ENCODE peak calls at places on chromosome 13, in nine cellular contexts. X is endodermal cell, G is SJSA1, D is psoas muscle, I is GM12865, M is heart right ventricle, V is left ventricle myocardium inferior, S is IMR-90, B is cardiac fibroblast. R is an unnamed sample.

GRCh38 chr13:26340812-26341211 is 86.9 kb downstream of the CDK8 start:
- DNase-seq in I (no peak), V (no peak), G (no peak), M (no peak), X (no peak), S (peak), B (no peak), D (no peak), R (no peak)

GRCh38 chr13:94195715-94196114 is 283.8 kb downstream of the DCT start:
- DNase-seq in I (no peak), D (no peak), M (no peak), X (no peak), S (peak), G (peak), B (peak), V (no peak), R (no peak)

GRCh38 chr13:111422352-111422751 is 101.9 kb downstream of the TEX29 start:
- DNase-seq in X (peak), G (no peak), V (no peak), I (no peak), M (no peak), B (no peak), S (no peak), D (no peak), R (no peak)

GRCh38 chr13:90154311-90154960 is 1193.1 kb upstream of the MIR17HG start:
- DNase-seq in S (no peak), G (no peak), D (no peak), M (no peak), B (no peak), I (no peak), V (no peak), X (no peak), R (no peak)

GRCh38 chr13:113116871-113117271 is 5.7 kb upstream of the F10 start:
- DNase-seq in D (no peak), M (no peak), I (no peak), X (peak), V (no peak), G (no peak), S (no peak), B (no peak), R (no peak)

GRCh38 chr13:41139296-41139966 is 6.8 kb upstream of the KBTBD6 start:
- DNase-seq in G (peak), V (no peak), S (peak), M (no peak), I (no peak), D (no peak), X (no peak), B (no peak), R (no peak)

GRCh38 chr13:28584873-28585317 is 74.0 kb upstream of the POMP start:
- DNase-seq in S (peak), D (no peak), G (peak), B (peak), X (no peak), M (no peak), V (no peak), I (no peak), R (no peak)

GRCh38 chr13:59679239-59679638 is 484.5 kb downstream of the DIAPH3 start:
- DNase-seq in B (no peak), I (no peak), M (no peak), X (no peak), V (no peak), G (no peak), S (no peak), D (no peak), R (peak)

GRCh38 chr13:114144606-114145244 is 12.3 kb upstream of the RASA3 start:
- DNase-seq in V (no peak), X (no peak), B (no peak), D (no peak), S (no peak), I (no peak), M (no peak), G (no peak), R (no peak)

GRCh38 chr13:114145256-114145655 is 12.8 kb upstream of the RASA3 start:
- DNase-seq in G (no peak), V (no peak), X (no peak), M (no peak), D (no peak), I (no peak), B (no peak), S (no peak), R (peak)

GRCh38 chr13:114146629-114147028 is 14.2 kb upstream of the RASA3 start:
- DNase-seq in B (no peak), X (peak), S (no peak), G (no peak), D (no peak), M (no peak), V (no peak), I (peak), R (peak)

GRCh38 chr13:114145722-114146121 is 13.3 kb upstream of the RASA3 start:
- DNase-seq in M (no peak), V (no peak), D (no peak), I (no peak), G (no peak), S (no peak), B (no peak), X (peak), R (peak)

DNA sequence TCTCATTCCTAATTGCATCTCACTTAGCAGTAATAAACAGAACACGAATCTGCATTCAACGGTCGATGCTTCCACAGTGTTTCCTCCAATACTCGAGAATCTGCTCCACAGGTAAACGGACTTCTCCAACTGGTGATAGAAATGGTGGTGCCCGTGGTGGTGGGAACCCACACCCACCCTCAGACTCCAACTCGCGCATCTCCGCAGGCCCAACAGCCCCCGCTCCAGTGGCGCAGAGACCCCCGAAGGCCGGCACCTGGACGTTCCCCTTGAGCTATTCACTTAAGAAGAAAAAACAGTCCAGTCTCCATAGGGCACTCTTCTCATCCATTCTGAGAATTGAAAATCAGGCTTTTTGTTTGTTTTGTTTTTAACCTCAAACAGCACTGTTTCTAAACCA is 13.8 kb upstream of the RASA3 start:
- DNase-seq in G (no peak), I (no peak), V (no peak), S (no peak), X (no peak), D (no peak), M (no peak), B (no peak), R (no peak)
- H3K4me3 ChIP-seq in G (no peak), I (no peak), V (no peak), S (no peak), X (no peak), D (no peak), M (no peak), B (no peak), R (no peak)

GRCh38 chr13:108220042-108220441 is 1.9 kb downstream of the ABHD13 start:
- DNase-seq in B (no peak), S (no peak), M (no peak), D (no peak), I (peak), X (peak), G (no peak), V (no peak), R (no peak)
- H3K4me3 ChIP-seq in B (no peak), S (no peak), M (peak), D (peak), I (peak), X (peak), G (no peak), V (peak), R (no peak)

GRCh38 chr13:46170687-46171086 is 11.3 kb downstream of the LCP1 start:
- DNase-seq in X (no peak), B (peak), V (no peak), G (no peak), M (no peak), I (no peak), S (no peak), D (no peak), R (no peak)
- H3K4me3 ChIP-seq in X (no peak), B (no peak), V (no peak), G (no peak), M (no peak), I (peak), S (no peak), D (no peak), R (no peak)

DNA sequence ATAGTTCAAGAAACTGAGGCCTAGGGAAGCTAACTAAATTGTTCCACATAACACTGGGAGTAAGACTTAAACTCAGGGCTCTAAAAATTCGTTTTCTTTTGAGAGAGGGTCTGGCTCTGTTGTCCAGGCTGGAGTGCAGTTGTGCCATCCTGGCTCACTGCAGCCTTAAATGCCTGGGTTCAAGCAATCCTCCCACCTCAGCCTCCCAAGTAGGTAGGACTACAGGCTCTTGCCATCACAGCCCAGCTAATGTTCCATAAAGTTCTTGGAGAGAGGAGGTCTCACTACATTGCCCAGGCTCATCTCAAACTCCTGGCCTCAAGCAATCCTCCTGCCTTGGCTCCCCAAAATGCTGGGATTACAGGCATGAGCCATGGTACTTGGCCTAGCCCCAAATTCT is 10.7 kb downstream of the ZMYM5 start:
- DNase-seq in M (no peak), S (no peak), V (no peak), X (no peak), G (no peak), B (no peak), D (no peak), I (no peak), R (no peak)
- H3K4me3 ChIP-seq in M (no peak), S (no peak), V (no peak), X (no peak), G (no peak), B (no peak), D (no peak), I (no peak), R (no peak)

DNA sequence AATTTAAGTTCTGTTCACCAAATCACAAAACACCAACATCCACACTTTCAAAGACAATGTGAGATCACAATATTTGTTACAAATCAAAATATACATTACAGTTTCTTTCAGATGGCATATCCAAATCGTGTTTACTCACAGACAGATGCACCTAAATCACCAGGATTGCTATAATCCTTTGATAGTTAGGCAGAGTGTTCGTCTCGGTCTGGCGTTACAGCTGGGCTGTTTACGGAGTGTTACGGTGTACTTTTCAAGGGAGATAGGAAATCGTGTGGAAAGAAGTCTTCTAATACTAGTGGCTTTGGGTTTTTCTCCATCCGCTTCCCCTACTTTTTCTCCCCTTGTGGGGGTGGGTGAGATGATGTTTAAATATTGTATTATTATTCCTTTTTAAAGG is 1.9 kb downstream of the MAB21L1 start:
- DNase-seq in D (no peak), X (no peak), G (peak), M (no peak), I (no peak), S (no peak), B (no peak), V (no peak), R (peak)
- H3K4me3 ChIP-seq in D (peak), X (peak), G (peak), M (peak), I (no peak), S (peak), B (peak), V (peak), R (peak)

GRCh38 chr13:99217461-99218101 is 16.9 kb downstream of the UBAC2 start:
- DNase-seq in V (no peak), B (no peak), X (no peak), D (no peak), G (no peak), S (no peak), M (no peak), I (no peak), R (no peak)

GRCh38 chr13:99211421-99212035 is 10.9 kb downstream of the UBAC2 start:
- DNase-seq in S (no peak), G (no peak), I (no peak), M (no peak), V (no peak), X (no peak), B (no peak), D (no peak), R (no peak)

GRCh38 chr13:99214691-99215090 is 14.0 kb downstream of the UBAC2 start:
- DNase-seq in S (no peak), X (no peak), D (no peak), B (no peak), M (no peak), G (no peak), V (no peak), I (no peak), R (no peak)

GRCh38 chr13:99215466-99215865 is 14.8 kb downstream of the UBAC2 start:
- DNase-seq in X (no peak), S (no peak), V (no peak), G (no peak), B (no peak), I (no peak), D (no peak), M (no peak), R (no peak)

DNA sequence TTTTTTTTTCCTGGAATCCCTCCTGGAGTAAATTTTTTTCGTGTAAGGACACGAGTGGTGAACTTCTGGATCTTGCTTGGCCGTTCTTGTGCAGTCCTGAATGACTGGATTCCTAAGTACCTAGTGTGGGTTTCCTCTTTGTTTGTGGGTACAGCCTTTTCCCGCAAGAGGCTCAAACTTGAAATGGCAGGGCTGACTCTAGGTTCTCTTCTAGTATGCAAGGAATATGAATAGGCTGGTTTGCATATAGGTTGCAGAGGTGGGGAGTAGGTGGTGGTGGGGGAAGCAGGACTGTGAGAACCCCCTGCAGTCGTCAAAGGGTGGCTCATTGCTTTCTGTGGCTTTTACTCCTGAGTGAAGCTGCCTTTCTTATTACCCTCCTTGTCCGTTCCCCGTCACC is 13.6 kb downstream of the UBAC2 start:
- DNase-seq in D (no peak), S (no peak), B (no peak), X (no peak), I (peak), M (no peak), V (no peak), G (no peak), R (no peak)
- H3K4me3 ChIP-seq in D (no peak), S (no peak), B (no peak), X (no peak), I (no peak), M (no peak), V (no peak), G (no peak), R (no peak)